ENCODE peak calls at places on chromosomes 3 and 15, in ten cellular contexts. V, P, R, B, Q, C, I, T, J and M are unnamed samples.

GRCh38 chr3:58857423-58857822 is 190.8 kb upstream of the FAM3D start:
- DNase-seq in V (no peak), P (no peak), R (no peak), B (no peak), Q (no peak), C (no peak), I (no peak), T (no peak), J (no peak), M (no peak)

GRCh38 chr3:9623148-9623547 is 26.2 kb upstream of the MTMR14 start:
- DNase-seq in V (no peak), P (no peak), R (no peak), B (no peak), Q (peak), C (no peak), I (no peak), T (peak), J (no peak), M (no peak)

GRCh38 chr3:127734754-127735473 is 62.2 kb downstream of the ABTB1 start:
- DNase-seq in V (peak), P (peak), R (peak), B (peak), Q (peak), C (no peak), I (no peak), T (no peak), J (no peak), M (peak)

GRCh38 chr15:52730163-52730562 is 51.0 kb upstream of the ATOSA start:
- DNase-seq in V (no peak), P (no peak), R (no peak), B (peak), Q (no peak), C (no peak), I (no peak), T (no peak), J (no peak), M (no peak)

GRCh38 chr3:137946341-137946973 is 63.5 kb upstream of the CLDN18 start:
- DNase-seq in V (peak), P (no peak), R (peak), B (peak), Q (peak), C (no peak), I (peak), T (peak), J (peak), M (peak)

GRCh38 chr3:72535789-72536188 is 312.5 kb downstream of the SHQ1 start:
- DNase-seq in V (no peak), P (no peak), R (no peak), B (no peak), Q (no peak), C (no peak), I (no peak), T (no peak), J (no peak), M (no peak)

GRCh38 chr15:90078965-90079364 is 23.3 kb downstream of the IDH2 start:
- DNase-seq in V (no peak), P (no peak), R (no peak), B (no peak), Q (no peak), C (no peak), I (no peak), T (no peak), J (no peak), M (no peak)

GRCh38 chr3:130699765-130700164 is 46.9 kb downstream of the PIK3R4 start:
- DNase-seq in V (no peak), P (no peak), R (no peak), B (no peak), Q (peak), C (no peak), I (no peak), T (peak), J (no peak), M (no peak)

GRCh38 chr3:181715601-181716340 is 4.0 kb downstream of the SOX2 start:
- DNase-seq in V (no peak), P (no peak), R (no peak), B (no peak), Q (no peak), C (no peak), I (no peak), T (no peak), J (no peak), M (no peak)
- H3K4me3 ChIP-seq in V (no peak), P (no peak), R (no peak), B (no peak), Q (peak), C (no peak), I (no peak), T (no peak), J (peak), M (no peak)

GRCh38 chr3:151538706-151539403 is 78.0 kb upstream of the IGSF10 start:
- DNase-seq in V (no peak), P (no peak), R (no peak), B (no peak), Q (peak), C (no peak), I (no peak), T (no peak), J (no peak), M (no peak)

GRCh38 chr3:151541184-151541583 is 80.3 kb upstream of the IGSF10 start:
- DNase-seq in V (no peak), P (no peak), R (no peak), B (no peak), Q (no peak), C (no peak), I (no peak), T (no peak), J (no peak), M (no peak)

GRCh38 chr3:151539599-151539998 is 78.7 kb upstream of the IGSF10 start:
- DNase-seq in V (no peak), P (no peak), R (no peak), B (no peak), Q (no peak), C (no peak), I (no peak), T (no peak), J (no peak), M (no peak)

GRCh38 chr3:151548206-151548605 is 87.3 kb upstream of the IGSF10 start:
- DNase-seq in V (no peak), P (no peak), R (no peak), B (no peak), Q (no peak), C (no peak), I (no peak), T (no peak), J (no peak), M (no peak)

DNA sequence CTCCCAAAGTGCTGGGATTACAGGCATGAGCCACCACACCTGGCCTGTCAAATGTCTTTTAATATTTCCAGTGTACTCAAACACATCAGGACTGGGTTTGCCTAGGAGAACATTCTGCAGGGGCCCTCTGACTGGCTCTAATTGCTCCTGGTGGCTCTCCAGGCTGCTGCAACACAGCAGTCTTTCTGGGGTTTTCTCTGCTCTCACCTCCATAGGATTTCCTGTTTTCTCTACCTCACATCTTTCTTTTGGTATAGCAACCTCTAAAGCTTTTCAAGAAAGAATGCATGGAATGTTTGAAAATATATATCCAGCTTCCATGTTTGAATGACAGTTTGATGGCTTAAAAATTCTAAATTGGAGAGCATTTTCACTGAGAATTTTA is 83.3 kb upstream of the IGSF10 start:
- DNase-seq in V (no peak), P (no peak), R (no peak), B (no peak), Q (no peak), C (no peak), I (no peak), T (no peak), J (no peak), M (no peak)
- TF ChIP-seq CTCF in V (no peak), P (no peak), R (no peak), B (no peak), Q (no peak), C (no peak), I (no peak), T (no peak), J (no peak), M (no peak)

GRCh38 chr15:94400521-94401290 is 169.3 kb downstream of the MCTP2 start:
- DNase-seq in V (no peak), P (no peak), R (no peak), B (no peak), Q (no peak), C (no peak), I (no peak), T (no peak), J (no peak), M (no peak)

GRCh38 chr15:94397377-94397776 is 166.0 kb downstream of the MCTP2 start:
- DNase-seq in V (no peak), P (no peak), R (no peak), B (no peak), Q (no peak), C (no peak), I (no peak), T (no peak), J (no peak), M (no peak)

GRCh38 chr15:94395626-94396025 is 164.3 kb downstream of the MCTP2 start:
- DNase-seq in V (peak), P (no peak), R (no peak), B (peak), Q (peak), C (no peak), I (no peak), T (no peak), J (no peak), M (peak)
- H3K4me3 ChIP-seq in V (no peak), P (no peak), R (no peak), B (no peak), Q (no peak), C (no peak), I (no peak), T (no peak), J (no peak), M (no peak)

DNA sequence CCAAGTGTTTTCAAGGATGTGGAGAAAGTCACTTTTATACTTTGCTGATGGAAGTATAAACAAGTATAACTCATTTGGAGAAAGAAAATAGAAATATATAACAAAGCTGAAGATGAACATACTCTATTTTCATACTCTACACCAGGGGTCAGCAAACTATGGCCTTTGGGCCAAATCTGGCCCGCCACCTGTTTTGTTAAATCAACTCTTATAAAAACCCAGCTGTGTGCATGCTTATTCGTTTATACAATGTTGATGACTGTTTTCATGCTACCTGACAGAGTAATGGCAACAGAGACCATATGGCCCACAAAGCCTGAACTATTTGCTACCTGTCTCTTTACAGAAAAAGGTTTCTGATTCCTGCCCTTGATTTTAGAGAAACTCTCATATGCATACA is 124.0 kb downstream of the NR1D2 start:
- DNase-seq in V (no peak), P (no peak), R (no peak), B (no peak), Q (no peak), C (no peak), I (peak), T (no peak), J (no peak), M (no peak)
- TF ChIP-seq CTCF in V (no peak), P (no peak), R (peak), B (no peak), Q (no peak), C (peak), I (peak), T (no peak), J (no peak), M (no peak)